ENCODE peak calls at places on chromosomes 4 and X, in six cellular contexts. K, C, Q, A, R and L are unnamed samples. For H3K4me1, the result is how much of the 10 kb centered on the place peaks cover.

GRCh38 chrX:13109811-13110210 is 65.4 kb upstream of the FAM9C start:
- DNase-seq in A (no peak), Q (peak), C (no peak), K (peak), R (no peak), L (no peak)

GRCh38 chrX:42752730-42753129 is 25.2 kb downstream of the PPP1R2C start:
- DNase-seq in A (no peak), R (no peak), Q (peak), C (no peak), K (peak), L (no peak)

GRCh38 chr4:30256105-30256828 is 463.9 kb upstream of the PCDH7 start:
- DNase-seq in K (no peak), C (no peak), R (no peak), A (no peak), Q (no peak), L (no peak)

GRCh38 chrX:75547137-75547536 is 24.3 kb upstream of the ZDHHC15 start:
- DNase-seq in C (no peak), A (no peak), Q (no peak), R (no peak), K (no peak), L (no peak)

GRCh38 chrX:49919617-49920016 is 2.8 kb upstream of the CLCN5 start:
- DNase-seq in K (peak), C (peak), A (no peak), R (no peak), Q (peak), L (peak)

GRCh38 chr4:6986067-6986780 is 56.9 kb upstream of the TADA2B start:
- DNase-seq in K (peak), R (peak), Q (peak), C (peak), A (no peak), L (peak)

GRCh38 chrX:129738466-129739308 is at the start of gene XPNPEP2:
- DNase-seq in A (peak), Q (peak), K (no peak), R (no peak), C (peak), L (no peak)

GRCh38 chrX:78746496-78746895 is 1.0 kb upstream of the LPAR4 start:
- DNase-seq in C (no peak), K (no peak), A (no peak), Q (no peak), R (no peak), L (no peak)

GRCh38 chrX:139196890-139197289 is 333.6 kb upstream of the F9 start:
- DNase-seq in R (no peak), K (no peak), Q (no peak), C (no peak), A (no peak), L (no peak)

GRCh38 chr4:167101035-167101434 is 133.3 kb downstream of the SPOCK3 start:
- DNase-seq in Q (no peak), K (no peak), R (no peak), A (no peak), C (no peak), L (no peak)

GRCh38 chr4:74632634-74633033 is 161.7 kb downstream of the BTC start:
- DNase-seq in Q (peak), C (no peak), A (no peak), R (peak), K (peak), L (no peak)

GRCh38 chr4:182354867-182355266 is 111.7 kb downstream of the TENM3 start:
- DNase-seq in C (no peak), R (no peak), A (no peak), K (peak), Q (peak), L (no peak)

DNA sequence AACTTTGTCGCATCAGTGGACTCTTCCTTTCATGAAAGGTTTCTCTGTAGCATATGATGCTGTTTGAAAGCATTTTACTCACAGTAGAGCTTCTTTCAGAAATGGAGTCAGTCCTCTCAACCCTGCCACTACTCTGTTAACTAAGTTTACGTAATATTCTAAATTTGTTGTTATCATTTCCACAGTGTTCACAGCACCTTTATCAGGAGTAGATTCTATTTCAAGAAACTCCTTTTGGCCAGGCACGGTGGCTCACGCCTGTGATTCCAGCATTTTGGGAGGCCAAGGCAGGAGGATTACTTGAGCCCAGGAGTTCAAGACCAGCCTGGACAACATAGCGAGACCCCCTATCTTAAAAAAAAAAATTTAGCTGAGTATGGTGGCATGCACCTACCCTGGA is 90.0 kb downstream of the KDM6A start:
- DNase-seq in Q (no peak), C (no peak), R (no peak), A (no peak), K (no peak), L (no peak)
- H3K27ac ChIP-seq in Q (peak), C (no peak), R (no peak), A (no peak), K (no peak), L (no peak)

GRCh38 chr4:145130788-145131398 is 32.8 kb downstream of the ABCE1 start:
- DNase-seq in K (peak), R (no peak), C (no peak), A (no peak), Q (peak), L (no peak)
- H3K4me1 ChIP-seq in K (under half), R (under half), C (under half), A (under half), Q (under half), L (under half)

GRCh38 chr4:71260544-71260943 is 78.3 kb upstream of the SLC4A4 start:
- DNase-seq in K (no peak), A (no peak), C (no peak), Q (no peak), R (no peak), L (no peak)

GRCh38 chr4:71261633-71262121 is 77.1 kb upstream of the SLC4A4 start:
- DNase-seq in R (no peak), C (no peak), Q (no peak), A (no peak), K (no peak), L (no peak)

GRCh38 chr4:71262161-71262560 is 76.7 kb upstream of the SLC4A4 start:
- DNase-seq in K (peak), R (no peak), Q (peak), A (no peak), C (no peak), L (no peak)

GRCh38 chr4:71259911-71260331 is 78.9 kb upstream of the SLC4A4 start:
- DNase-seq in A (no peak), K (peak), C (no peak), Q (no peak), R (no peak), L (no peak)

GRCh38 chr4:71261001-71261400 is 77.8 kb upstream of the SLC4A4 start:
- DNase-seq in Q (no peak), K (no peak), C (no peak), R (no peak), A (no peak), L (no peak)
- H3K27ac ChIP-seq in Q (peak), K (no peak), C (no peak), R (no peak), A (no peak), L (no peak)

DNA sequence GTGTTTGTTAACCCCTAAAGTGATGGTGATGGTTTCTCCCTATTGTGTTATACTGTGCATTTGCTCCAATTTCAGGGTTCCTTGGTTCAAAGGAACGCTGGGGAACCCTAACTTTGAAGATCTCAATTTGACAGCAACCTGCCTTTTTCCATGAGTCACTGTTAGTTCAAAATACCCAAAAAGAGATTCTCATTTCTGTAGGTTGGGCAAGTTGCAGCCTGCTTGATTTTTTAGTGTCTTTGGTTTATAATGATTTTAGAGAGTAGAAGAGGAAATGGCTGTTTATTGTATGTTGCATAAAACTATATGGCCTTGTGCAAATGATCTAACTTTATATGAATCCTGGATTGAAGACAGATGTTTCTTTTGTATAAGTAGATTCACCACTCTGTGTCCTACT is 23.1 kb downstream of the GAB1 start:
- DNase-seq in A (no peak), C (no peak), R (no peak), K (no peak), Q (no peak), L (no peak)
- H3K4me1 ChIP-seq in A (half or more), C (under half), R (half or more), K (under half), Q (under half), L (under half)

GRCh38 chr4:48694824-48695223 is 85.3 kb downstream of the FRYL start:
- DNase-seq in R (no peak), C (no peak), A (no peak), Q (no peak), K (no peak), L (no peak)
- H3K27ac ChIP-seq in R (no peak), C (no peak), A (no peak), Q (no peak), K (no peak), L (no peak)

DNA sequence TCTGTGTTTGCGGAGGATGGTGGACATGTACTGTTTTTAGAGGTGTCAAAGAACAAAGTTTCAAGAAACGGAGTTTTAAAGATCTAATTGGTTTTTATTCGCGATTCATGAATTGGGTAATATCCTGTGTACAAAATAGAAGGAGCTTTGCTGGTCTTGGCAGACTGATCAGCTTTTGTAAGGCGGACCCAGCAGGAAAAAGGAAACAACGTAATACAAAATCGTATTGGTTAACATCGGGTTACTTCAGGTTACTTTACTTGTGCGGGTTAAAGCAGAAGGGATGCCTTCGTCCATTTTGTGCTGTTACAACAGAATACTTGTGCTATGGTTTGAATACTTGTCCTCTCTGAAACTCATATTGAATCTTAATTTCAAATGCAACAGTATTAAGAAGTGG is 11.4 kb upstream of the NYX start:
- DNase-seq in K (no peak), R (no peak), C (no peak), A (no peak), Q (no peak), L (no peak)
- H3K4me1 ChIP-seq in K (under half), R (under half), C (under half), A (under half), Q (under half), L (under half)

DNA sequence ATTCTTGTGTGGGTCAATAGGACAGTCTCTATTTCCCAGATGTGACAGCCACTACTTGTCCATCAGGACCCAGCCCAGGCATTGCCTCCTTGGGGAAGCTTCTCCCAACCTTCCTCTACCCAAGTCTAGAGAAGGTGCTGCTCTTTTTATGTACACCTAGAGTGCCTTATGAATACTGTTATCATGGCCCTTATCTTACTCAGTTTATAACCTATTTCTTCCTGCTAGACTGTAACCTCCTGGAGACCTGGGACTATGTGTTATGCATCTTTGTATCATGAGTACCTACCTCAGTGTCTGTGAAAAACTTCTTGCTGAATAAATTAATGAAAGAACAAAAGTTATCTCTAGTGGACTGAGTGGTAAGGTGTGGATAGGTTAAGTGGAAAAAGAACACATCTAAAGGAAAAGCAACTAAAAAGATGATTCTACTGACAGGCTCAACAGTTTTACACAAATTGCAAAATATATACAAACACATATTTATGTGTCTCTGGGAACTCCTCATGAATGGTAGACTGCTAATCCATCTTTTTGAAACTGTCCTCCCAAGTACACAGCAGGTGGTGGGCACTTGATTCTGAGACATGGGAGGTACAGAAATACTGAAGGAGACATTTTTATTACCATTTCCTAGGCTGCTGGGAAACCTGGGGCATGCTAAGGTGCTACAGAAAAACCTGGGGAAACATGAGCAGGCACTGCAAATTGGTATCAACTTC is 106.6 kb downstream of the SH3RF1 start:
- DNase-seq in Q (no peak), C (no peak), R (no peak), A (no peak), K (no peak), L (no peak)
- H3K27ac ChIP-seq in Q (no peak), C (peak), R (no peak), A (no peak), K (peak), L (no peak)